ENCODE peak calls at places on chromosomes 3 and 15, in eight cellular contexts. One of them, this sample, is unnamed.
A peak's percentile ranks its signal among the peaks of the same experiment; 100 is the strongest.

GRCh38 chr15:65873271-65873670 is 4.0 kb downstream of the RAB11A start:
- DNase-seq in breast epithelium: no peak
- DNase-seq in adrenal gland: no peak
- DNase-seq in esophagus squamous epithelium: no peak
- DNase-seq in A549: no peak
- DNase-seq in IMR-90: no peak
- DNase-seq in uterus: no peak
- DNase-seq in body of pancreas: no peak
- DNase-seq in this sample: no peak

GRCh38 chr3:177574232-177574856 is 377.1 kb upstream of the TBL1XR1 start:
- DNase-seq in breast epithelium: no peak
- DNase-seq in adrenal gland: no peak
- DNase-seq in esophagus squamous epithelium: no peak
- DNase-seq in A549: peak; percentile 87
- DNase-seq in IMR-90: peak; percentile 81
- DNase-seq in uterus: no peak
- DNase-seq in body of pancreas: peak; percentile 30
- DNase-seq in this sample: no peak

GRCh38 chr15:74642328-74642723 is 26.7 kb downstream of the CLK3 start:
- DNase-seq in breast epithelium: no peak
- DNase-seq in adrenal gland: no peak
- DNase-seq in esophagus squamous epithelium: no peak
- DNase-seq in A549: no peak
- DNase-seq in IMR-90: no peak
- DNase-seq in uterus: no peak
- DNase-seq in body of pancreas: peak; percentile 41
- DNase-seq in this sample: no peak

GRCh38 chr15:72859023-72859756 is 75.6 kb upstream of the ADPGK start:
- DNase-seq in breast epithelium: no peak
- DNase-seq in adrenal gland: no peak
- DNase-seq in esophagus squamous epithelium: no peak
- DNase-seq in A549: no peak
- DNase-seq in IMR-90: no peak
- DNase-seq in uterus: no peak
- DNase-seq in body of pancreas: no peak
- DNase-seq in this sample: no peak

GRCh38 chr15:43903864-43904290 is 77.1 kb downstream of the WDR76 start:
- DNase-seq in breast epithelium: no peak
- DNase-seq in adrenal gland: peak; percentile 75
- DNase-seq in esophagus squamous epithelium: no peak
- DNase-seq in A549: peak; percentile 44
- DNase-seq in IMR-90: peak; percentile 58
- DNase-seq in uterus: peak; percentile 22
- DNase-seq in body of pancreas: peak; percentile 57
- DNase-seq in this sample: peak; percentile 46

GRCh38 chr15:25703726-25704125 is 159.4 kb downstream of the ATP10A start:
- DNase-seq in breast epithelium: peak; percentile 15
- DNase-seq in adrenal gland: no peak
- DNase-seq in esophagus squamous epithelium: no peak
- DNase-seq in A549: no peak
- DNase-seq in IMR-90: no peak
- DNase-seq in uterus: no peak
- DNase-seq in body of pancreas: no peak
- DNase-seq in this sample: no peak

GRCh38 chr3:42123012-42123581 is 31.9 kb downstream of the TRAK1 start:
- DNase-seq in breast epithelium: no peak
- DNase-seq in adrenal gland: no peak
- DNase-seq in esophagus squamous epithelium: no peak
- DNase-seq in A549: no peak
- DNase-seq in IMR-90: peak; percentile 55
- DNase-seq in uterus: no peak
- DNase-seq in body of pancreas: no peak
- DNase-seq in this sample: no peak

GRCh38 chr3:116019254-116019763 is 396.0 kb downstream of the GAP43 start:
- DNase-seq in breast epithelium: no peak
- DNase-seq in adrenal gland: no peak
- DNase-seq in esophagus squamous epithelium: no peak
- DNase-seq in A549: no peak
- DNase-seq in IMR-90: no peak
- DNase-seq in uterus: no peak
- DNase-seq in body of pancreas: no peak
- DNase-seq in this sample: no peak

GRCh38 chr3:23966308-23966707 is 21.2 kb downstream of the NR1D2 start:
- DNase-seq in breast epithelium: no peak
- DNase-seq in adrenal gland: no peak
- DNase-seq in esophagus squamous epithelium: no peak
- DNase-seq in A549: no peak
- DNase-seq in IMR-90: peak; percentile 47
- DNase-seq in uterus: no peak
- DNase-seq in body of pancreas: no peak
- DNase-seq in this sample: no peak

GRCh38 chr3:46825450-46825849 is 37.8 kb downstream of the MYL3 start:
- DNase-seq in breast epithelium: no peak
- DNase-seq in adrenal gland: no peak
- DNase-seq in esophagus squamous epithelium: no peak
- DNase-seq in A549: no peak
- DNase-seq in IMR-90: no peak
- DNase-seq in uterus: no peak
- DNase-seq in body of pancreas: no peak
- DNase-seq in this sample: no peak

GRCh38 chr3:182323898-182324297 is 469.4 kb upstream of the ATP11B start:
- DNase-seq in breast epithelium: no peak
- DNase-seq in adrenal gland: no peak
- DNase-seq in esophagus squamous epithelium: no peak
- DNase-seq in A549: no peak
- DNase-seq in IMR-90: no peak
- DNase-seq in uterus: no peak
- DNase-seq in body of pancreas: no peak
- DNase-seq in this sample: no peak

GRCh38 chr3:171005648-171006047 is 20.9 kb downstream of the SLC2A2 start:
- DNase-seq in breast epithelium: no peak
- DNase-seq in adrenal gland: no peak
- DNase-seq in esophagus squamous epithelium: no peak
- DNase-seq in A549: no peak
- DNase-seq in IMR-90: no peak
- DNase-seq in uterus: no peak
- DNase-seq in body of pancreas: no peak
- DNase-seq in this sample: no peak

GRCh38 chr3:53613111-53613510 is 118.7 kb downstream of the CACNA1D start:
- DNase-seq in breast epithelium: no peak
- DNase-seq in adrenal gland: no peak
- DNase-seq in esophagus squamous epithelium: no peak
- DNase-seq in A549: no peak
- DNase-seq in IMR-90: no peak
- DNase-seq in uterus: no peak
- DNase-seq in body of pancreas: no peak
- DNase-seq in this sample: no peak

GRCh38 chr3:164940737-164941136 is 137.6 kb downstream of the SI start:
- DNase-seq in breast epithelium: no peak
- DNase-seq in adrenal gland: no peak
- DNase-seq in esophagus squamous epithelium: no peak
- DNase-seq in A549: no peak
- DNase-seq in IMR-90: no peak
- DNase-seq in uterus: no peak
- DNase-seq in body of pancreas: no peak
- DNase-seq in this sample: no peak

GRCh38 chr3:49399467-49399866 is 12.3 kb downstream of the RHOA start:
- DNase-seq in breast epithelium: no peak
- DNase-seq in adrenal gland: no peak
- DNase-seq in esophagus squamous epithelium: no peak
- DNase-seq in A549: no peak
- DNase-seq in IMR-90: peak; percentile 34
- DNase-seq in uterus: no peak
- DNase-seq in body of pancreas: no peak
- DNase-seq in this sample: no peak

GRCh38 chr3:186825294-186825821 is 17.2 kb upstream of the ADIPOQ start:
- DNase-seq in breast epithelium: no peak
- DNase-seq in adrenal gland: no peak
- DNase-seq in esophagus squamous epithelium: no peak
- DNase-seq in A549: no peak
- DNase-seq in IMR-90: peak; percentile 77
- DNase-seq in uterus: peak; percentile 20
- DNase-seq in body of pancreas: no peak
- DNase-seq in this sample: no peak

GRCh38 chr3:106566277-106566676 is 697.5 kb upstream of the CBLB start:
- DNase-seq in breast epithelium: no peak
- DNase-seq in adrenal gland: no peak
- DNase-seq in esophagus squamous epithelium: no peak
- DNase-seq in A549: no peak
- DNase-seq in IMR-90: no peak
- DNase-seq in uterus: no peak
- DNase-seq in body of pancreas: no peak
- DNase-seq in this sample: no peak

GRCh38 chr3:185688808-185689207 is 102.7 kb downstream of the SENP2 start:
- DNase-seq in breast epithelium: no peak
- DNase-seq in adrenal gland: peak; percentile 80
- DNase-seq in esophagus squamous epithelium: no peak
- DNase-seq in A549: peak; percentile 87
- DNase-seq in IMR-90: peak; percentile 99
- DNase-seq in uterus: no peak
- DNase-seq in body of pancreas: no peak
- DNase-seq in this sample: no peak

GRCh38 chr3:116188231-116188785 is 257.0 kb downstream of the LSAMP start:
- DNase-seq in breast epithelium: no peak
- DNase-seq in adrenal gland: no peak
- DNase-seq in esophagus squamous epithelium: no peak
- DNase-seq in A549: no peak
- DNase-seq in IMR-90: peak; percentile 66
- DNase-seq in uterus: no peak
- DNase-seq in body of pancreas: no peak
- DNase-seq in this sample: no peak

GRCh38 chr3:51974963-51975856 is at the start of gene ABHD14A:
- DNase-seq in breast epithelium: peak; percentile 70
- DNase-seq in adrenal gland: peak; percentile 79
- DNase-seq in esophagus squamous epithelium: no peak
- DNase-seq in A549: peak; percentile 55
- DNase-seq in IMR-90: peak; percentile 55
- DNase-seq in uterus: peak; percentile 83
- DNase-seq in body of pancreas: peak; percentile 77
- DNase-seq in this sample: peak; percentile 81

GRCh38 chr15:29938701-29939340 is 116.6 kb upstream of the TJP1 start:
- DNase-seq in breast epithelium: no peak
- DNase-seq in adrenal gland: no peak
- DNase-seq in esophagus squamous epithelium: no peak
- DNase-seq in A549: no peak
- DNase-seq in IMR-90: peak; percentile 37
- DNase-seq in uterus: no peak
- DNase-seq in body of pancreas: no peak
- DNase-seq in this sample: no peak

GRCh38 chr3:101829066-101829830 is 20.1 kb upstream of the NFKBIZ start:
- DNase-seq in breast epithelium: no peak
- DNase-seq in adrenal gland: peak; percentile 88
- DNase-seq in esophagus squamous epithelium: no peak
- DNase-seq in A549: no peak
- DNase-seq in IMR-90: peak; percentile 85
- DNase-seq in uterus: peak; percentile 73
- DNase-seq in body of pancreas: peak; percentile 52
- DNase-seq in this sample: peak; percentile 76
- TF ChIP-seq POLR2A in breast epithelium: no peak
- TF ChIP-seq POLR2A in adrenal gland: peak; percentile 30
- TF ChIP-seq POLR2A in esophagus squamous epithelium: no peak
- TF ChIP-seq POLR2A in A549: no peak
- TF ChIP-seq POLR2A in IMR-90: no peak
- TF ChIP-seq POLR2A in uterus: peak; percentile 43
- TF ChIP-seq POLR2A in body of pancreas: no peak
- TF ChIP-seq POLR2A in this sample: peak; percentile 19

DNA sequence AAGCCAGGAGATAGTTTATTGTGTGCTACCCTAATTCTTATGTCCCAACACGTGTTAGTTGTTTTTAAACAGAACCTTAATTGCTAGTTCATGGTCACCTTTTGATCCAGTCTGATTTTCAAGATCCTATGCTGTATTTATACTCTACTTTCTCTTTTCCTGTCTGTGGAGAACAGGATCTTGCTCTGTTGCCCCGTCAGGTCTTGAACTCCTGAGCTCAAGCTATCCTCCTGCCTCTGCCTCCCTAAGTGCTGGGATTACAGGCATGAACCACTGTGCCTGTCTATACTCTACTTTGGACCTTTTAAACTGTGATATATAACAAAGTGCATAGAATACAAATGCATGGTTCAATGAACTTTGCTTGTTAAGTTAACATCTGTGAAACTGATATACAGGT is 44.7 kb upstream of the TSC22D2 start:
- DNase-seq in breast epithelium: no peak
- DNase-seq in adrenal gland: no peak
- DNase-seq in esophagus squamous epithelium: no peak
- DNase-seq in A549: no peak
- DNase-seq in IMR-90: no peak
- DNase-seq in uterus: no peak
- DNase-seq in body of pancreas: no peak
- DNase-seq in this sample: no peak
- H3K9me3 ChIP-seq in breast epithelium: no peaks in the 10 kb centered on the region
- H3K9me3 ChIP-seq in adrenal gland: no peaks in the 10 kb centered on the region
- H3K9me3 ChIP-seq in esophagus squamous epithelium: no peaks in the 10 kb centered on the region
- H3K9me3 ChIP-seq in A549: no peaks in the 10 kb centered on the region
- H3K9me3 ChIP-seq in IMR-90: no peaks in the 10 kb centered on the region
- H3K9me3 ChIP-seq in uterus: no peaks in the 10 kb centered on the region
- H3K9me3 ChIP-seq in body of pancreas: no peaks in the 10 kb centered on the region
- H3K9me3 ChIP-seq in this sample: no peaks in the 10 kb centered on the region

GRCh38 chr3:38345879-38346583 is 554 bp upstream of the XYLB start:
- DNase-seq in breast epithelium: no peak
- DNase-seq in adrenal gland: no peak
- DNase-seq in esophagus squamous epithelium: no peak
- DNase-seq in A549: no peak
- DNase-seq in IMR-90: no peak
- DNase-seq in uterus: peak; percentile 22
- DNase-seq in body of pancreas: no peak
- DNase-seq in this sample: no peak

GRCh38 chr3:38348903-38349302 is 2.3 kb downstream of the XYLB start:
- DNase-seq in breast epithelium: no peak
- DNase-seq in adrenal gland: peak; percentile 50
- DNase-seq in esophagus squamous epithelium: no peak
- DNase-seq in A549: no peak
- DNase-seq in IMR-90: peak; percentile 57
- DNase-seq in uterus: no peak
- DNase-seq in body of pancreas: no peak
- DNase-seq in this sample: no peak

GRCh38 chr3:38349684-38350359 is 3.2 kb downstream of the XYLB start:
- DNase-seq in breast epithelium: no peak
- DNase-seq in adrenal gland: peak; percentile 52
- DNase-seq in esophagus squamous epithelium: no peak
- DNase-seq in A549: no peak
- DNase-seq in IMR-90: peak; percentile 37
- DNase-seq in uterus: no peak
- DNase-seq in body of pancreas: no peak
- DNase-seq in this sample: no peak

GRCh38 chr3:38346584-38347410 is at the start of gene XYLB:
- DNase-seq in breast epithelium: peak; percentile 81
- DNase-seq in adrenal gland: peak; percentile 91
- DNase-seq in esophagus squamous epithelium: peak; percentile 14
- DNase-seq in A549: peak; percentile 88
- DNase-seq in IMR-90: peak; percentile 72
- DNase-seq in uterus: peak; percentile 84
- DNase-seq in body of pancreas: peak; percentile 94
- DNase-seq in this sample: peak; percentile 85

GRCh38 chr3:38347421-38348200 is 1.0 kb downstream of the XYLB start:
- DNase-seq in breast epithelium: no peak
- DNase-seq in adrenal gland: peak; percentile 46
- DNase-seq in esophagus squamous epithelium: no peak
- DNase-seq in A549: no peak
- DNase-seq in IMR-90: no peak
- DNase-seq in uterus: no peak
- DNase-seq in body of pancreas: peak; percentile 52
- DNase-seq in this sample: no peak
- TF ChIP-seq POLR2A in breast epithelium: no peak
- TF ChIP-seq POLR2A in adrenal gland: no peak
- TF ChIP-seq POLR2A in esophagus squamous epithelium: no peak
- TF ChIP-seq POLR2A in A549: no peak
- TF ChIP-seq POLR2A in IMR-90: no peak
- TF ChIP-seq POLR2A in uterus: no peak
- TF ChIP-seq POLR2A in body of pancreas: no peak
- TF ChIP-seq POLR2A in this sample: no peak

GRCh38 chr3:882526-882925 is 210.3 kb upstream of the CNTN6 start:
- DNase-seq in breast epithelium: no peak
- DNase-seq in adrenal gland: no peak
- DNase-seq in esophagus squamous epithelium: no peak
- DNase-seq in A549: no peak
- DNase-seq in IMR-90: no peak
- DNase-seq in uterus: no peak
- DNase-seq in body of pancreas: no peak
- DNase-seq in this sample: no peak
- H3K9me3 ChIP-seq in breast epithelium: no peaks in the 10 kb centered on the region
- H3K9me3 ChIP-seq in adrenal gland: no peaks in the 10 kb centered on the region
- H3K9me3 ChIP-seq in esophagus squamous epithelium: no peaks in the 10 kb centered on the region
- H3K9me3 ChIP-seq in A549: no peaks in the 10 kb centered on the region
- H3K9me3 ChIP-seq in IMR-90: no peaks in the 10 kb centered on the region
- H3K9me3 ChIP-seq in uterus: no peaks in the 10 kb centered on the region
- H3K9me3 ChIP-seq in body of pancreas: no peaks in the 10 kb centered on the region
- H3K9me3 ChIP-seq in this sample: no peaks in the 10 kb centered on the region

This sample was measured in ovary.